ENCODE peak calls at places on chromosomes 2 and 18, in six cellular contexts. B, H, Q, Z, E and U are unnamed samples.

GRCh38 chr2:10449838-10450691 is 1.9 kb upstream of the ODC1 start:
- DNase-seq in Z (no peak), B (no peak), H (no peak), Q (no peak), E (no peak), U (no peak)

GRCh38 chr2:121335294-121336290 is 50.6 kb upstream of the TFCP2L1 start:
- DNase-seq in Z (no peak), Q (no peak), H (no peak), B (no peak), E (no peak), U (no peak)

GRCh38 chr2:15041429-15041837 is 408.9 kb downstream of the LRATD1 start:
- DNase-seq in Q (peak; percentile 19), B (peak; percentile 48), E (no peak), H (no peak), Z (no peak), U (no peak)

GRCh38 chr2:241893265-241893664 is 23.7 kb downstream of the RTP5 start:
- DNase-seq in E (no peak), H (peak; percentile 18), Z (peak; percentile 10), Q (no peak), B (no peak), U (no peak)

GRCh38 chr2:138818479-138818878 is 38.3 kb upstream of the NXPH2 start:
- DNase-seq in E (no peak), Q (no peak), Z (no peak), B (no peak), H (no peak), U (no peak)

GRCh38 chr2:190649035-190649797 is at the start of gene NAB1:
- DNase-seq in Z (no peak), H (peak; percentile 76), B (peak; percentile 60), E (peak; percentile 67), Q (peak; percentile 53), U (peak; percentile 41)

GRCh38 chr18:25423267-25423666 is 71.3 kb upstream of the ZNF521 start:
- DNase-seq in B (no peak), E (no peak), Q (no peak), Z (no peak), H (no peak), U (no peak)

GRCh38 chr2:102106133-102106556 is 36.4 kb upstream of the IL1R1 start:
- DNase-seq in E (no peak), H (no peak), Q (no peak), B (no peak), Z (no peak), U (no peak)

GRCh38 chr18:10131783-10132381 is 218.1 kb downstream of the VAPA start:
- DNase-seq in E (no peak), B (no peak), H (peak; percentile 37), Z (peak; percentile 37), Q (no peak), U (peak; percentile 23)

GRCh38 chr2:103435010-103435409 is 673.2 kb downstream of the TMEM182 start:
- DNase-seq in Z (no peak), E (no peak), Q (no peak), H (no peak), B (no peak), U (no peak)

GRCh38 chr18:8730080-8730827 is 24.9 kb downstream of the MTCL1 start:
- DNase-seq in H (no peak), E (peak; percentile 49), Z (no peak), Q (peak; percentile 76), B (peak; percentile 59), U (no peak)

GRCh38 chr2:73290049-73290839 is 3.1 kb downstream of the EGR4 start:
- DNase-seq in H (no peak), E (no peak), Q (no peak), Z (no peak), B (no peak), U (no peak)

GRCh38 chr2:197677483-197677882 is 2.1 kb upstream of the RFTN2 start:
- DNase-seq in Z (no peak), E (no peak), Q (no peak), B (no peak), H (no peak), U (no peak)

GRCh38 chr2:120667981-120668380 is 67.7 kb upstream of the GLI2 start:
- DNase-seq in H (no peak), Q (no peak), B (no peak), E (no peak), Z (no peak), U (no peak)

GRCh38 chr18:44895176-44895798 is 214.6 kb downstream of the SETBP1 start:
- DNase-seq in E (peak; percentile 35), Z (no peak), H (no peak), Q (peak; percentile 42), B (peak; percentile 28), U (no peak)

GRCh38 chr2:10317646-10318045 is 14.9 kb downstream of the HPCAL1 start:
- DNase-seq in E (no peak), B (no peak), H (no peak), Q (no peak), Z (no peak), U (no peak)

GRCh38 chr2:234081970-234082822 is 31.7 kb downstream of the SPP2 start:
- DNase-seq in H (no peak), B (no peak), Q (no peak), Z (no peak), E (no peak), U (no peak)

GRCh38 chr2:80501874-80502624 is 197.5 kb upstream of the LRRTM1 start:
- DNase-seq in Z (no peak), B (no peak), H (no peak), Q (no peak), E (no peak), U (no peak)

GRCh38 chr2:3927031-3927430 is 223.7 kb downstream of the DCDC2C start:
- DNase-seq in Q (no peak), Z (no peak), E (no peak), H (no peak), B (no peak), U (no peak)

GRCh38 chr2:118371500-118371899 is 283.2 kb downstream of the INSIG2 start:
- DNase-seq in H (no peak), Q (no peak), B (no peak), Z (no peak), E (no peak), U (peak; percentile 28)

GRCh38 chr2:181892795-181893435 is 1.4 kb downstream of the ITPRID2 start:
- DNase-seq in H (no peak), Z (no peak), Q (no peak), E (no peak), B (no peak), U (no peak)

GRCh38 chr2:9889812-9890261 is 46.6 kb downstream of the TAF1B start:
- DNase-seq in Z (no peak), Q (no peak), H (no peak), B (no peak), E (no peak), U (no peak)

GRCh38 chr2:190578158-190579057 is 43.9 kb upstream of the NEMP2 start:
- DNase-seq in B (no peak), Z (no peak), E (no peak), Q (peak; percentile 73), H (no peak), U (no peak)

GRCh38 chr2:221767106-221767878 is 195.2 kb upstream of the EPHA4 start:
- DNase-seq in Q (no peak), B (no peak), Z (no peak), H (no peak), E (no peak), U (no peak)

GRCh38 chr2:202375006-202375610 is 1.0 kb upstream of the BMPR2 start:
- DNase-seq in H (peak; percentile 82), E (peak; percentile 62), B (peak; percentile 70), Z (peak; percentile 40), Q (peak; percentile 87), U (peak; percentile 55)
- TF ChIP-seq CTCF in H (no peak), E (no peak), B (no peak), Z (no peak), Q (no peak), U (no peak)

GRCh38 chr2:231530099-231531085 is at the start of gene NMUR1:
- DNase-seq in E (peak; percentile 69), B (peak; percentile 74), H (peak; percentile 63), Q (peak; percentile 47), Z (peak; percentile 47), U (peak; percentile 59)
- TF ChIP-seq CTCF in E (peak; percentile 73), B (peak; percentile 89), H (peak; percentile 75), Q (peak; percentile 82), Z (peak; percentile 75), U (peak; percentile 84)

GRCh38 chr2:167292430-167293171 is 404.3 kb downstream of the XIRP2 start:
- DNase-seq in Z (peak; percentile 77), Q (peak; percentile 81), B (peak; percentile 85), H (peak; percentile 85), E (peak; percentile 89), U (peak; percentile 81)

GRCh38 chr2:167294775-167295140 is 406.5 kb downstream of the XIRP2 start:
- DNase-seq in Z (no peak), Q (no peak), B (no peak), H (no peak), E (no peak), U (no peak)

GRCh38 chr2:167297292-167297691 is 409.0 kb downstream of the XIRP2 start:
- DNase-seq in B (no peak), Q (no peak), H (no peak), E (no peak), Z (no peak), U (no peak)

GRCh38 chr2:167293172-167293781 is 405.0 kb downstream of the XIRP2 start:
- DNase-seq in H (no peak), Z (peak; percentile 22), Q (no peak), B (no peak), E (peak; percentile 18), U (peak; percentile 27)

GRCh38 chr2:167294031-167294774 is 405.9 kb downstream of the XIRP2 start:
- DNase-seq in Q (no peak), H (peak; percentile 16), Z (no peak), E (peak; percentile 18), B (no peak), U (peak; percentile 19)
- TF ChIP-seq CTCF in Q (no peak), H (no peak), Z (no peak), E (no peak), B (no peak), U (peak; percentile 28)

GRCh38 chr2:110114007-110114591 is 1.5 kb downstream of the MALL start:
- DNase-seq in Q (peak; percentile 30), B (no peak), H (no peak), E (peak; percentile 29), Z (no peak), U (no peak)
- TF ChIP-seq CTCF in Q (no peak), B (peak; percentile 33), H (no peak), E (no peak), Z (no peak), U (no peak)

DNA sequence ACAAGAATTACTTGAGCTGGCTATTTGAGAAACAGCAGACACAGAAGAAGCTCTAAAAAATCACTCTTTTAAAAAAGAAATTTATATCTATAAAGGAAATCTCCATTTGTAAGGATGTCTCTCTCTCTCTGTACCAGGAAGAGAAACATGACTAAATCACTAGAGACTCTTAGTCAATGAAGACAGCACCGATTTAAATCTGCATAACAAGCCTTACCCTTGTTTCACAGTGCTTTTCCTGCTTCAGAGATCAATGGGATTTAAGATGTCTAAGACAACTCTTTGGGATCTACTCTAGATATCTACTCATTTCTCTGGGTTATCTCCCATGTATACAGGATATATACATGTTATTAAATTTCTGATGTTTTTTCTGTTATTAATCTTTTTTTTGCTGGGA is 359.2 kb upstream of the RND3 start:
- DNase-seq in E (no peak), Q (no peak), H (no peak), B (no peak), Z (no peak), U (no peak)
- TF ChIP-seq CTCF in E (no peak), Q (no peak), H (no peak), B (no peak), Z (no peak), U (no peak)

GRCh38 chr18:58256316-58257080 is 212.5 kb downstream of the NEDD4L start:
- DNase-seq in E (no peak), Z (no peak), B (no peak), Q (no peak), H (no peak), U (no peak)
- TF ChIP-seq CTCF in E (no peak), Z (no peak), B (no peak), Q (no peak), H (no peak), U (no peak)

GRCh38 chr18:41058351-41059125 is 896.5 kb upstream of the PIK3C3 start:
- DNase-seq in Z (no peak), H (no peak), B (no peak), E (no peak), Q (no peak), U (no peak)
- TF ChIP-seq CTCF in Z (no peak), H (no peak), B (no peak), E (no peak), Q (no peak), U (no peak)